ENCODE peak calls at places on chromosomes 2 and 18, in ten cellular contexts. F, J, C, K, N, P, I, D, M and Q are unnamed samples.

GRCh38 chr18:7084766-7085080 is 32.9 kb downstream of the LAMA1 start:
- DNase-seq in F (peak), J (no peak), C (peak), K (no peak), N (no peak), P (no peak), I (peak), D (no peak), M (no peak), Q (peak)

GRCh38 chr18:12460874-12461273 is 53.1 kb downstream of the PRELID3A start:
- DNase-seq in F (no peak), J (peak), C (peak), K (no peak), N (no peak), P (peak), I (no peak), D (no peak), M (no peak), Q (no peak)

GRCh38 chr2:55627915-55628314 is 10.5 kb upstream of the PPP4R3B start:
- DNase-seq in F (no peak), J (no peak), C (no peak), K (no peak), N (no peak), P (no peak), I (no peak), D (no peak), M (no peak), Q (no peak)

GRCh38 chr2:197972017-197972416 is 167.6 kb downstream of the PLCL1 start:
- DNase-seq in F (peak), J (no peak), C (peak), K (no peak), N (no peak), P (no peak), I (peak), D (no peak), M (peak), Q (peak)

GRCh38 chr2:33209976-33210375 is 263.2 kb downstream of the LTBP1 start:
- DNase-seq in F (no peak), J (no peak), C (peak), K (no peak), N (no peak), P (no peak), I (no peak), D (no peak), M (no peak), Q (no peak)

GRCh38 chr2:49664827-49665226 is 510.5 kb upstream of the FSHR start:
- DNase-seq in F (no peak), J (no peak), C (no peak), K (no peak), N (no peak), P (no peak), I (no peak), D (no peak), M (no peak), Q (no peak)

GRCh38 chr2:653645-654425 is 23.4 kb downstream of the TMEM18 start:
- DNase-seq in F (no peak), J (no peak), C (no peak), K (no peak), N (no peak), P (no peak), I (no peak), D (no peak), M (no peak), Q (no peak)

GRCh38 chr2:28419003-28419704 is 26.5 kb downstream of the FOSL2 start:
- DNase-seq in F (no peak), J (no peak), C (no peak), K (no peak), N (no peak), P (no peak), I (no peak), D (no peak), M (no peak), Q (no peak)

GRCh38 chr2:42900226-42900744 is 107.9 kb upstream of the HAAO start:
- DNase-seq in F (no peak), J (no peak), C (no peak), K (no peak), N (no peak), P (no peak), I (no peak), D (no peak), M (no peak), Q (no peak)

GRCh38 chr2:241112046-241112445 is 10.0 kb upstream of the MTERF4 start:
- DNase-seq in F (no peak), J (no peak), C (no peak), K (no peak), N (no peak), P (no peak), I (no peak), D (no peak), M (no peak), Q (no peak)

GRCh38 chr2:84946204-84947009 is 24.6 kb upstream of the KCMF1 start:
- DNase-seq in F (peak), J (peak), C (peak), K (peak), N (peak), P (no peak), I (no peak), D (peak), M (no peak), Q (no peak)

GRCh38 chr2:10242451-10242850 is 60.3 kb upstream of the HPCAL1 start:
- DNase-seq in F (no peak), J (no peak), C (no peak), K (no peak), N (no peak), P (no peak), I (no peak), D (no peak), M (no peak), Q (no peak)

GRCh38 chr18:13235326-13235937 is 16.9 kb downstream of the LDLRAD4 start:
- DNase-seq in F (no peak), J (no peak), C (no peak), K (no peak), N (no peak), P (no peak), I (no peak), D (no peak), M (no peak), Q (no peak)